ENCODE peak calls at places on chromosomes 11 and 22, in nine cellular contexts. T, Y, P, K, C, J, L, I and B are unnamed samples.

GRCh38 chr11:32435511-32435946 is at the start of gene WT1:
- DNase-seq in P (peak), Y (no peak), K (peak), I (no peak), T (peak), J (no peak), C (peak), L (no peak), B (no peak)

GRCh38 chr11:14927146-14927545 is 35.1 kb upstream of the CYP2R1 start:
- DNase-seq in Y (no peak), T (peak), K (no peak), I (peak), J (no peak), L (no peak), C (no peak), P (no peak), B (no peak)

GRCh38 chr11:111465400-111465799 is 46.8 kb downstream of the BTG4 start:
- DNase-seq in J (no peak), I (peak), C (no peak), Y (no peak), L (no peak), K (no peak), T (peak), P (no peak), B (peak)

GRCh38 chr11:86132667-86133310 is 63.9 kb upstream of the PICALM start:
- DNase-seq in K (no peak), J (peak), T (no peak), I (no peak), C (no peak), Y (no peak), L (no peak), P (no peak), B (no peak)

GRCh38 chr11:28209906-28210305 is 101.7 kb downstream of the METTL15 start:
- DNase-seq in P (no peak), L (no peak), J (no peak), C (no peak), Y (no peak), I (no peak), T (no peak), K (no peak), B (no peak)

GRCh38 chr11:30729187-30729713 is 143.1 kb upstream of the MPPED2 start:
- DNase-seq in I (no peak), T (no peak), J (no peak), P (no peak), C (no peak), Y (no peak), K (no peak), L (no peak), B (no peak)

GRCh38 chr22:49638788-49639187 is 188.9 kb downstream of the BRD1 start:
- DNase-seq in C (no peak), P (no peak), I (peak), Y (no peak), J (no peak), K (peak), T (no peak), L (no peak), B (no peak)

GRCh38 chr11:17263803-17264202 is 12.7 kb upstream of the NUCB2 start:
- DNase-seq in L (no peak), Y (no peak), J (no peak), I (no peak), T (peak), K (no peak), C (no peak), P (no peak), B (peak)

GRCh38 chr11:5369793-5370192 is 13.8 kb upstream of the OR51M1 start:
- DNase-seq in L (no peak), J (no peak), Y (no peak), I (peak), P (no peak), T (peak), K (peak), C (no peak), B (peak)

GRCh38 chr22:42388130-42388797 is 43.9 kb downstream of the NFAM1 start:
- DNase-seq in J (no peak), T (peak), Y (no peak), P (no peak), K (peak), C (no peak), L (no peak), I (no peak), B (peak)

GRCh38 chr11:43866969-43867368 is 13.7 kb upstream of the ALKBH3 start:
- DNase-seq in Y (no peak), T (no peak), P (no peak), C (no peak), L (no peak), J (no peak), I (no peak), K (no peak), B (no peak)
- TF ChIP-seq CTCF in Y (no peak), T (no peak), P (no peak), C (no peak), L (no peak), J (no peak), I (no peak), K (no peak), B (no peak)

DNA sequence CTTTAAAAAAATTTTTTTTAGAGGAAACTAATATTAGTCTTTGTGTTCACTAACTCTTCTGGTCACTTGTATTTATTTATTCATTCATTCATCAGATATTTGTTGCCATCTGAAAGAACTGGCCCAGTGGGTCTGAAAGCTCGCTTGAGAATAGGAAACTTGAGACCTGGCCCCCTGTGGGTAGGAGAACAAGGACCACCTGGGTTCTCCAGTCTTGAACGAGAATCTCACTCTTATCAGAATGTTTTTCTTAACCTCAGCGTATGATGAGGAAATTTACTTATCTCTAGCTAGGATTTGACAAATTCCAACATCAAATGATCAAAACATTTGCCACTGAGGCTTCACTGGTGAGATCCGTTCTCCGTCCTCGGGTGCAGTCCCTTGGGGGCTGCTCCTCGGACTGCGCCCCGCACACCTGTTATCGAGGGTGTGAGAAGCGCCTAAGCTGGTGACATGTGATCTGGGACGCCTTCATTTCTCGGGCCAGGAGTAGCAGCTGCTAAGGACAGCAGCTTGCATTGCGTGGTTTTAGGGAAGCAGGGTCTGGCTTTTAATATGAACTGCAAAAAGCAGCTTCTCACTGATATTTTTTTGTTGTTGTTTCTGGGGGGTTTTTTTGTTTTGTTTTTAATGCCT is 6.3 kb downstream of the C22orf31 start:
- DNase-seq in K (peak), L (no peak), P (no peak), J (no peak), C (no peak), I (no peak), Y (no peak), T (no peak), B (no peak)
- H3K4me3 ChIP-seq in K (no peak), L (no peak), P (no peak), J (no peak), C (no peak), I (no peak), Y (no peak), T (no peak), B (no peak)

GRCh38 chr11:134939905-134940304 is 527.9 kb upstream of the B3GAT1 start:
- DNase-seq in L (peak), T (no peak), P (peak), J (no peak), C (no peak), Y (no peak), I (no peak), K (peak), B (peak)
- TF ChIP-seq CTCF in L (no peak), T (no peak), P (peak), J (no peak), C (no peak), Y (no peak), I (peak), K (peak), B (peak)

GRCh38 chr11:8872017-8872416 is 39.0 kb upstream of the AKIP1 start:
- DNase-seq in K (no peak), C (peak), P (no peak), T (no peak), L (no peak), J (no peak), Y (no peak), I (no peak), B (no peak)
- H3K4me3 ChIP-seq in K (no peak), C (no peak), P (peak), T (no peak), L (no peak), J (no peak), Y (no peak), I (no peak), B (no peak)

GRCh38 chr22:36773935-36774334 is 2.0 kb downstream of the IFT27 start:
- DNase-seq in K (peak), C (no peak), L (no peak), T (peak), J (no peak), P (no peak), Y (no peak), I (peak), B (peak)
- TF ChIP-seq CTCF in K (peak), C (no peak), L (no peak), T (peak), J (peak), P (peak), Y (peak), I (peak), B (peak)

DNA sequence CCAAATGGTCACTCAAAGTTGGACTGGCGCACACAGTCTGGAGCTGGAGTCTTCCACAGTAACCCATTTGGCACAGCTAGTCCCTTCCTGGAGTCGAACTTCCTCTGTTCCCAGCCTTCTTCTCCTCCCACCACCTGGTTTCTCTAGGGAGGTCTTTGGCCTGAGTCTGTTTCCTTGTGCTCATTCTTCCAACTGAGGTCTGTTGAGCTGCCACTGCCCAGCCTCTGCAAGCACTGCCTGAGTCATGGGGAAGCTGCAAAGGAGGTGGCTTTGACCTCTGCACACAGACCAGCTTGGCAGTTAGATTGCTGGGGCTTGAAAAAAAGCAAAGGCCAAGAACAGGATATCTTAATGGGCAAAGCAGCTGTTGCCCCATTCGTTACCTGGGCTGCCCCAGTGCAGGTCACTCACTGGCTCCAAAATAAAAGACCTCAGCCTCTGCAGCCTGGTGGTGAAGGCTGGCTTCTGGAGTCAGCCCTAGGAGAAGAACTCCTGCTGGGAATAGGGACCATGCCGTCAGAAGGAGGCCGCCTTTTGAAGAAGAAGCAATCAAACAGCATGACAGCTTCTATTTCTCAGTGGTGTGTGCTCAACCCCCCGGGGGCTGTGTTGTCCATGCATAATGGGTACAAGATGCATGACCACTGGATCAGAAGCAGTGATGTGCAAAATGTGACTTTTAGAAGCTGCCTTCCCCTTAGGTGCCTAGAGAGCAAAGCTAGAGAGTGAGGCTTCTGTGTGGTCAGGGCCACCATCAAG is 3.0 kb downstream of the ADAMTS15 start:
- DNase-seq in I (peak), K (no peak), L (no peak), T (peak), C (no peak), Y (peak), J (no peak), P (peak), B (peak)
- H3K4me3 ChIP-seq in I (no peak), K (no peak), L (no peak), T (peak), C (no peak), Y (peak), J (no peak), P (peak), B (peak)